ENCODE peak calls at places on chromosomes 16 and 17, in seven cellular contexts. B is Calu3, I is fibroblast of lung, G is H1, E is GM12864, S is transverse colon, F is cardiac fibroblast. P is an unnamed sample.
A peak's percentile ranks its signal among the peaks of the same experiment; 100 is the strongest.

GRCh38 chr17:65772989-65773388 is 211.5 kb upstream of the AXIN2 start:
- DNase-seq in B (no peak), F (no peak), I (no peak), S (no peak), E (no peak), G (no peak), P (no peak)

GRCh38 chr17:68204736-68205135 is 43.1 kb upstream of the AMZ2 start:
- DNase-seq in G (no peak), S (no peak), I (no peak), F (no peak), E (no peak), B (no peak), P (no peak)

GRCh38 chr17:81577278-81578000 is 25.3 kb upstream of the FAAP100 start:
- DNase-seq in I (no peak), B (peak; percentile 67), E (no peak), S (no peak), G (no peak), F (peak; percentile 49), P (no peak)

GRCh38 chr16:28309811-28310311 is 17.5 kb downstream of the SBK1 start:
- DNase-seq in E (no peak), G (no peak), S (peak; percentile 20), B (no peak), F (no peak), I (no peak), P (no peak)

GRCh38 chr16:89700649-89701424 is 668 bp downstream of the SPATA2L start:
- DNase-seq in F (peak; percentile 43), B (peak; percentile 77), G (peak; percentile 76), I (peak; percentile 41), E (no peak), S (peak; percentile 77), P (peak; percentile 46)

GRCh38 chr17:62809656-62810055 is 1.5 kb upstream of the MARCHF10 start:
- DNase-seq in S (no peak), F (peak; percentile 47), I (peak; percentile 52), G (no peak), E (no peak), B (no peak), P (no peak)

GRCh38 chr16:2776500-2777139 is 460 bp downstream of the ELOB start:
- DNase-seq in E (no peak), G (no peak), F (no peak), B (no peak), I (no peak), S (no peak), P (no peak)

GRCh38 chr16:74100405-74101316 is 196.0 kb upstream of the PSMD7 start:
- DNase-seq in G (no peak), F (no peak), B (no peak), I (no peak), S (no peak), E (no peak), P (no peak)

GRCh38 chr17:35849469-35850348 is 19.0 kb downstream of the HEATR9 start:
- DNase-seq in G (peak; percentile 58), E (peak; percentile 43), B (peak; percentile 56), F (peak; percentile 90), S (peak; percentile 43), I (peak; percentile 53), P (no peak)

GRCh38 chr17:61490540-61490975 is 38.3 kb downstream of the TBX4 start:
- DNase-seq in B (no peak), E (no peak), G (no peak), F (peak; percentile 48), S (no peak), I (peak; percentile 81), P (no peak)

GRCh38 chr16:46947900-46948547 is 25.4 kb downstream of the DNAJA2 start:
- DNase-seq in B (peak; percentile 66), E (no peak), I (peak; percentile 26), S (no peak), G (no peak), F (peak; percentile 63), P (no peak)

DNA sequence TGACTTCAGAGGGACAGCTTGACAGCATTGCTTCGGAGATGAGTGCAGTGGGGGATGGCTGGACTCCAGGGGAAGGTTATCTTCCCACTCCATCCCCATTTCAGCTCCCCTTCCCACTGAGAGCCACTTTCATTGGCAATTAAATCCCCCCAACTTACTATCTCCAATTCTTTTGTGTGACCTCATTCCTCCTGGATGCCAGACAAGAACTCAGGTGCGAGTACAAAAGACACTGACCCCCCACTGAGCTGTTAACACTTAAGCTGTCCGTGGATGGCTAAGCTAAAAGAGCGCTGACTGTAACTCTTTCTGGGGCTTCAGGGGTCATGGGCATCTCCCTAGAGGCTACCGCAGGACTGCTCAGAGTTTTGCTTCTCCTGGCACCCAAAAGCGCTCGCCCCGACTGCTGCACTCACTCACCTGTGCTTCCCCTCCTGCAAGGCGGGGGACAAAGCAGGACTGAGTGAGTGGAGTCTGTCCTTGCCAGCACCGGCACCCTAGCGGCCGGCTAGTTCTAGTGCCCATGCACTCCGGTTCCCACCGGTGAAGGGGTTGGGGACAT is 44.8 kb upstream of the FBXO47 start:
- DNase-seq in E (no peak), I (no peak), B (no peak), S (no peak), G (peak; percentile 77), F (no peak), P (no peak)
- TF ChIP-seq CTCF in E (peak; percentile 15), I (no peak), B (peak; percentile 9), S (no peak), G (peak; percentile 65), F (no peak), P (no peak)

GRCh38 chr16:525520-526180 is 1.9 kb upstream of the CAPN15 start:
- DNase-seq in G (no peak), B (peak; percentile 47), F (peak; percentile 75), E (peak; percentile 57), I (peak; percentile 91), S (no peak), P (no peak)

GRCh38 chr16:529012-529575 is 1.6 kb downstream of the CAPN15 start:
- DNase-seq in F (no peak), E (no peak), I (no peak), B (no peak), G (no peak), S (peak; percentile 47), P (no peak)

GRCh38 chr16:528111-529011 is 849 bp downstream of the CAPN15 start:
- DNase-seq in S (peak; percentile 87), F (peak; percentile 65), B (peak; percentile 60), I (peak; percentile 64), E (no peak), G (no peak), P (peak; percentile 35)

GRCh38 chr16:526181-527014 is 1.1 kb upstream of the CAPN15 start:
- DNase-seq in F (peak; percentile 70), B (no peak), G (no peak), I (peak; percentile 49), S (peak; percentile 43), E (no peak), P (no peak)

DNA sequence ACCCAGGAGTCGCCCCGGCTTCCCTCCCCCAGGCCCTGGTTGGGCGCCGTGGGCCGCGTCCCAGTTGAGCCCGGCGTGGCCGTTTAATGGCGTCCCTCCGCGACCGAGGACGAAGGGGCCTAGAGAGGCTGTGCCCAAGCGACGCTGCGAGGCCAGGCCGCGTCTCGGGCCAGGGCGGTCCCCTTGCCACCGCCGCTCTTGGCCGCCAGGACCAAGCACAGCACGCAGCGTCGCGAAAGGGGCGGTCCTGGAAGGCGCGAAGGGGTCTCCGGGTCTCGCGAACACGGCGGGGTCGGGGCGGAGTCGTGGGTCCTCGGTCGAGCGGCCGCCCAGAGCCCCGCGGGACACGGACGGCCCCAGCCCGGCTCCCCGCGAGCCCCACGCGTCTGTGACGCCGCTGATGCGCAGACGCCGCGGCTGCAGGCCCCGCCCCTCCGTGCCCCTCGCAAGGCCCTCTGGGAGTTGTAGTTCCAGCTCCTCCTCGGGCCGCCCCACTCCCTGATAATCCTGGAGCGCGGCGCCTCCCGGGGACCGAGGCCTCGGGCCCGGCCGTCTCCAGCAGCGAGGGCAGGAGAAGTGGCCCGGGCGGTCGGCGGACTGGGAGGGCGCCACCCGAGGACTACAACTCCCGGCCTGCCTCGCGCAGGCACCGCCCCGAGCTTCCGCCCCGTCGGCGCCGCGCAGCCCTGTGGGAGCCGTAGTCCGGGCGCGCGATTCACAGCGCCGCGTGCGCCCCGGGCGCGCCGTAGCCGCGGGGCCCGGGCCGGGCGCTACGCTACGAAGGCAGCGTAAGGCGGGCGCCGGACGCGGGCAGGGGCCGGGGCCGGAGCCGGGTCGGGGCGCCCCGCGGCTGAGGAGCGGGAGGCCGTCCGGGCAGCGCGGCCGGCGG is at the start of gene CAPN15:
- DNase-seq in F (peak; percentile 95), G (peak; percentile 94), I (peak; percentile 83), S (peak; percentile 89), E (peak; percentile 38), B (peak; percentile 93), P (peak; percentile 91)
- TF ChIP-seq CTCF in F (peak; percentile 2), G (no peak), I (no peak), S (peak; percentile 33), E (no peak), B (peak; percentile 45), P (no peak)

GRCh38 chr16:71459510-71459909 is 2.5 kb downstream of the ZNF23 start:
- DNase-seq in B (no peak), S (no peak), E (no peak), G (no peak), F (no peak), I (no peak), P (no peak)

GRCh38 chr16:71467810-71468209 is 5.8 kb upstream of the ZNF23 start:
- DNase-seq in I (peak; percentile 31), F (peak; percentile 37), G (no peak), S (no peak), E (no peak), B (peak; percentile 28), P (no peak)

GRCh38 chr16:71460246-71460645 is 1.8 kb downstream of the ZNF23 start:
- DNase-seq in I (peak; percentile 82), S (no peak), G (no peak), B (no peak), F (peak; percentile 72), E (no peak), P (no peak)

GRCh38 chr16:71456801-71457200 is 5.2 kb downstream of the ZNF23 start:
- DNase-seq in E (no peak), G (no peak), I (no peak), B (no peak), F (no peak), S (no peak), P (no peak)

DNA sequence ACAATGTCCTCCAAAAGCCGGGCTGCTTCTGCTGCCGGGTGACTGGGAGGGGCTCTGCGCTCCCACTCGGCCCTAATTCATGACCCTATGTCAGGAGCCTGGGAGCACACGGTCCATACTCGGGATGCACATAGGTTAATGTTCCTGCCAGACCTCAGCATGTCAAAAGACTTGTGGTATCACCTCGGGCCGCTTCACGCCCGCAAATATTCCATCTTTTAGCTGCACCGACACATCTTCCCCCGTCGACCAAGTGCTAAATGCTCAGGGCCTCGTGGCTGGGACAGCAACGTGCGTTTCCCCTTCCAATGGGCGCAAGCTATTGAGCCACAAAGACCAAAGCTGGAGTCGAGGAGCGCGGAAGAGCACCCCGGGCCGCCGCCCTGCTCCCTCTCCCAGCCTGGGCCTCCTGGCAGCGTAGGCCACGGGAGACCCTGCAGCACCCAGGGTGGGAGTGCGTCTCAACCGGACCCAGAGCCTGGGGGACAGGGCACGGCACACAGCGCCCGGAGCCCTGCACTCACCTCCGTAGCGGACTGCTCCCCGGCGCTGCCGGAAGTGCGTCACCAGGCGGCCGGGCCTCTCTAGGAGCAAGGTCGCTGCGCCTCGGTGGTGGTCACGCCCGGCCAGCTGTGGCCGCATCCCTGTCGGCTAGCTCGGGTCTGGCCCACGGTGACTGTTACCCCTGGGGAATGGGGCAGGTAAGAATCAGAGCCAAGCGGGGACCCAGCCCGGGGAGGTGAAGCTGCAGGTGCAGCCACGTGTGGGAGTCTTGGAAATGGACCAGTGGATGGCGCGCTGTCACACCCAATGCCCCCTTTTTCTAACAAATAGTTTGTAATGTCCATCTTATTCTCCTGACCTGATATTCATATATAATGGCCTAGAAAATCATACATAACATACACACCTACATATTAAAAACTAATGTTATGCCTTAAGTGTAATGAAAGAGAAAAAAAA is at the start of gene ZNF23:
- DNase-seq in B (peak; percentile 90), S (peak; percentile 89), F (peak; percentile 82), I (peak; percentile 72), E (peak; percentile 33), G (peak; percentile 92), P (peak; percentile 90)
- TF ChIP-seq CTCF in B (no peak), S (peak; percentile 11), F (no peak), I (peak; percentile 5), E (peak; percentile 22), G (peak; percentile 6), P (no peak)

GRCh38 chr16:85514601-85515318 is 98.4 kb upstream of the GSE1 start:
- DNase-seq in S (peak; percentile 56), I (peak; percentile 88), E (no peak), B (peak; percentile 83), F (peak; percentile 93), G (no peak), P (no peak)
- TF ChIP-seq CTCF in S (no peak), I (no peak), E (no peak), B (no peak), F (no peak), G (no peak), P (no peak)

P was measured in activated B cell treated with CpG ODN at 0.5 μM for 24 hours.